ENCODE peak calls at places on chromosomes 1 and 21, in eight cellular contexts. N is psoas muscle; W is A172; Y is CD4-positive, alpha-beta memory T cell; P is MCF 10A; G is T-helper 9 cell; R is GM23248; I is sigmoid colon. M is an unnamed sample.

GRCh38 chr1:53559391-53559815 is 100.2 kb downstream of the DMRTB1 start:
- DNase-seq in N (no peak), W (no peak), Y (no peak), P (no peak), G (no peak), R (no peak), I (peak), M (no peak)

GRCh38 chr1:2967881-2968280 is 53.4 kb upstream of the ACTRT2 start:
- DNase-seq in N (no peak), W (no peak), Y (no peak), P (no peak), G (no peak), R (no peak), I (peak), M (no peak)

GRCh38 chr21:42787613-42788012 is 91.7 kb downstream of the WDR4 start:
- DNase-seq in N (no peak), W (no peak), Y (no peak), P (no peak), G (no peak), R (no peak), I (no peak), M (no peak)

GRCh38 chr1:113416515-113416914 is 26.2 kb downstream of the MAGI3 start:
- DNase-seq in N (no peak), W (no peak), Y (no peak), P (no peak), G (no peak), R (no peak), I (no peak), M (peak)

GRCh38 chr1:67135354-67135753 is 584 bp upstream of the C1orf141 start:
- DNase-seq in N (no peak), W (no peak), Y (no peak), P (peak), G (no peak), R (peak), I (no peak), M (no peak)

GRCh38 chr1:151693057-151693651 is 23.4 kb downstream of the CELF3 start:
- DNase-seq in N (no peak), W (peak), Y (no peak), P (peak), G (no peak), R (peak), I (no peak), M (peak)

GRCh38 chr1:151720974-151721787 is at the start of gene RIIAD1:
- DNase-seq in N (no peak), W (no peak), Y (peak), P (no peak), G (peak), R (peak), I (no peak), M (peak)

GRCh38 chr1:14037101-14037807 is 337.3 kb downstream of the PRDM2 start:
- DNase-seq in N (no peak), W (peak), Y (no peak), P (no peak), G (no peak), R (no peak), I (no peak), M (no peak)

GRCh38 chr1:161047436-161048420 is 2.0 kb upstream of the USF1 start:
- DNase-seq in N (no peak), W (no peak), Y (no peak), P (no peak), G (no peak), R (no peak), I (no peak), M (no peak)

GRCh38 chr1:150514260-150514659 is 1.3 kb upstream of the FALEC start:
- DNase-seq in N (no peak), W (no peak), Y (no peak), P (no peak), G (no peak), R (no peak), I (no peak), M (no peak)

GRCh38 chr21:45138199-45139002 is 64.0 kb downstream of the ADARB1 start:
- DNase-seq in N (peak), W (peak), Y (peak), P (peak), G (peak), R (peak), I (peak), M (peak)